ENCODE peak calls at places on chromosomes 4 and X, in five cellular contexts. One of them, this sample, is unnamed.

GRCh38 chr4:76306882-76307669 is 543 bp downstream of the STBD1 start:
- DNase-seq in tibial nerve: no peak
- DNase-seq in thyroid gland: peak
- DNase-seq in erythroblast: peak
- DNase-seq in Peyer's patch: peak
- DNase-seq in this sample: peak

GRCh38 chr4:119227690-119228089 is 15.2 kb downstream of the USP53 start:
- DNase-seq in tibial nerve: no peak
- DNase-seq in thyroid gland: no peak
- DNase-seq in erythroblast: no peak
- DNase-seq in Peyer's patch: no peak
- DNase-seq in this sample: no peak

GRCh38 chr4:137125011-137125410 is 407.3 kb downstream of the PCDH18 start:
- DNase-seq in tibial nerve: no peak
- DNase-seq in thyroid gland: no peak
- DNase-seq in erythroblast: no peak
- DNase-seq in Peyer's patch: no peak
- DNase-seq in this sample: peak

GRCh38 chr4:76984127-76984526 is 34.6 kb downstream of the SEPTIN11 start:
- DNase-seq in tibial nerve: no peak
- DNase-seq in thyroid gland: no peak
- DNase-seq in erythroblast: peak
- DNase-seq in Peyer's patch: no peak
- DNase-seq in this sample: no peak

GRCh38 chrX:72258174-72258573 is 18.9 kb downstream of the RPS4X start:
- DNase-seq in tibial nerve: no peak
- DNase-seq in thyroid gland: no peak
- DNase-seq in erythroblast: no peak
- DNase-seq in Peyer's patch: no peak
- DNase-seq in this sample: no peak

GRCh38 chr4:87108142-87108546 is 112.3 kb downstream of the KLHL8 start:
- DNase-seq in tibial nerve: no peak
- DNase-seq in thyroid gland: peak
- DNase-seq in erythroblast: no peak
- DNase-seq in Peyer's patch: no peak
- DNase-seq in this sample: peak

GRCh38 chr4:180422989-180423766 is 1820.0 kb upstream of the TENM3 start:
- DNase-seq in tibial nerve: no peak
- DNase-seq in thyroid gland: no peak
- DNase-seq in erythroblast: no peak
- DNase-seq in Peyer's patch: no peak
- DNase-seq in this sample: no peak

GRCh38 chrX:154061801-154062200 is 35.7 kb downstream of the MECP2 start:
- DNase-seq in tibial nerve: no peak
- DNase-seq in thyroid gland: no peak
- DNase-seq in erythroblast: no peak
- DNase-seq in Peyer's patch: no peak
- DNase-seq in this sample: no peak

GRCh38 chrX:70454441-70455365 is 10.1 kb downstream of the DLG3 start:
- DNase-seq in tibial nerve: peak
- DNase-seq in thyroid gland: peak
- DNase-seq in erythroblast: peak
- DNase-seq in Peyer's patch: peak
- DNase-seq in this sample: no peak

GRCh38 chr4:142365386-142365785 is 480.7 kb downstream of the INPP4B start:
- DNase-seq in tibial nerve: no peak
- DNase-seq in thyroid gland: no peak
- DNase-seq in erythroblast: no peak
- DNase-seq in Peyer's patch: no peak
- DNase-seq in this sample: no peak

GRCh38 chrX:144334577-144334976 is 450.7 kb downstream of the UBE2NL start:
- DNase-seq in tibial nerve: no peak
- DNase-seq in thyroid gland: no peak
- DNase-seq in erythroblast: no peak
- DNase-seq in Peyer's patch: no peak
- DNase-seq in this sample: no peak

GRCh38 chr4:125044886-125045285 is 269.9 kb upstream of the FAT4 start:
- DNase-seq in tibial nerve: no peak
- DNase-seq in thyroid gland: no peak
- DNase-seq in erythroblast: no peak
- DNase-seq in Peyer's patch: no peak
- DNase-seq in this sample: no peak

GRCh38 chrX:12447448-12448154 is 309.3 kb downstream of the FRMPD4 start:
- DNase-seq in tibial nerve: no peak
- DNase-seq in thyroid gland: no peak
- DNase-seq in erythroblast: no peak
- DNase-seq in Peyer's patch: no peak
- DNase-seq in this sample: peak

GRCh38 chrX:134682081-134682480 is 23.8 kb upstream of the PLAC1 start:
- DNase-seq in tibial nerve: no peak
- DNase-seq in thyroid gland: no peak
- DNase-seq in erythroblast: no peak
- DNase-seq in Peyer's patch: no peak
- DNase-seq in this sample: no peak

GRCh38 chr4:88791274-88791673 is 93.6 kb upstream of the NAP1L5 start:
- DNase-seq in tibial nerve: no peak
- DNase-seq in thyroid gland: no peak
- DNase-seq in erythroblast: no peak
- DNase-seq in Peyer's patch: no peak
- DNase-seq in this sample: no peak

GRCh38 chrX:44223150-44223549 is 120.3 kb downstream of the EFHC2 start:
- DNase-seq in tibial nerve: no peak
- DNase-seq in thyroid gland: peak
- DNase-seq in erythroblast: no peak
- DNase-seq in Peyer's patch: peak
- DNase-seq in this sample: peak

GRCh38 chr4:54099287-54099958 is 540 bp upstream of the GSX2 start:
- DNase-seq in tibial nerve: no peak
- DNase-seq in thyroid gland: no peak
- DNase-seq in erythroblast: no peak
- DNase-seq in Peyer's patch: no peak
- DNase-seq in this sample: no peak

GRCh38 chrX:130952266-130953043 is 49.4 kb upstream of the ENOX2 start:
- DNase-seq in tibial nerve: no peak
- DNase-seq in thyroid gland: no peak
- DNase-seq in erythroblast: peak
- DNase-seq in Peyer's patch: no peak
- DNase-seq in this sample: no peak

GRCh38 chr4:86853209-86853608 is 4.0 kb upstream of the SLC10A6 start:
- DNase-seq in tibial nerve: no peak
- DNase-seq in thyroid gland: no peak
- DNase-seq in erythroblast: no peak
- DNase-seq in Peyer's patch: no peak
- DNase-seq in this sample: no peak

GRCh38 chr4:8832130-8832930 is 39.3 kb downstream of the HMX1 start:
- DNase-seq in tibial nerve: no peak
- DNase-seq in thyroid gland: no peak
- DNase-seq in erythroblast: no peak
- DNase-seq in Peyer's patch: peak
- DNase-seq in this sample: no peak

GRCh38 chrX:9340619-9341304 is 124.1 kb upstream of the TBL1X start:
- DNase-seq in tibial nerve: no peak
- DNase-seq in thyroid gland: peak
- DNase-seq in erythroblast: no peak
- DNase-seq in Peyer's patch: no peak
- DNase-seq in this sample: no peak

GRCh38 chr4:8391972-8392371 is 48.6 kb downstream of the ACOX3 start:
- DNase-seq in tibial nerve: no peak
- DNase-seq in thyroid gland: no peak
- DNase-seq in erythroblast: no peak
- DNase-seq in Peyer's patch: no peak
- DNase-seq in this sample: peak

DNA sequence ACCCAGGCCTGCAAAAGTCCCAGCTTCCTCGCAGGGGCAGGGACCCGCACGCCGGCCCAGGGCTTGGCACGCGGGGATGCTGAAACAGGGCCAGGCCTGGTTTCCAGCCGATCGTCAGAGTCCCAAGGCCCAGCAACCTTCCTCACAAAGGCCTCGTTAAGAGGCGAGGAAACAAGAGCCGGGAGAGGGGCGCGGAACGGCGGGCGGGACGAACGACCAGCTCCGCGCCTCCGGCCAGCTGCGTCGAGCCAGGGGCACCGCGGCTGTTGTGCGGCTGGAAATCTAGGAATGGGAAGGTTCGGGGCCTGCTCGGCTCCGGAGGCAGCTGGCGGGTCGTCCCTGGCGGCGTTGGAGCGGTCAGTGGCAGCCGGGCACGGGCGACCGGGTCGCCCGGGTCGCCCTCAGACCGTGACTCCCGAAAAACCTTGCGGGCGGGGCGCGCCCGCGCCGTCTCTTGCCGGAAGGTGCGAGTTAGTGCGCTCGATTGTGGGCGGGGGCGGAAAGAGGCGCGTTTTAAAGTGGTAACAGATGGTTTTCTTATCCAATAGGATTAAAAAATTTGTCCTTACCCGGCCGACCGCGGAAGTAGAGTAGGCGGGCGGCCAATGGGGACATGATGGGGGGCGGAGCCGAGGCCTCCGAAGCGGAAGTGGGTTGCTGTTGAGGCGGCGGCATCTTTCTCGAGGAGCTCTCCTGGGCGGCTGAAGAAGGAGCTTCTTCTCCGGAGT is at the start of gene RNF4:
- DNase-seq in tibial nerve: peak
- DNase-seq in thyroid gland: peak
- DNase-seq in erythroblast: peak
- DNase-seq in Peyer's patch: peak
- DNase-seq in this sample: peak
- TF ChIP-seq POLR2A in tibial nerve: peak
- TF ChIP-seq POLR2A in thyroid gland: peak
- TF ChIP-seq POLR2A in erythroblast: peak
- TF ChIP-seq POLR2A in Peyer's patch: peak
- TF ChIP-seq POLR2A in this sample: peak

GRCh38 chrX:33987458-33987857 is 144.7 kb downstream of the FAM47A start:
- DNase-seq in tibial nerve: no peak
- DNase-seq in thyroid gland: no peak
- DNase-seq in erythroblast: no peak
- DNase-seq in Peyer's patch: no peak
- DNase-seq in this sample: no peak
- TF ChIP-seq POLR2A in tibial nerve: no peak
- TF ChIP-seq POLR2A in thyroid gland: no peak
- TF ChIP-seq POLR2A in erythroblast: no peak
- TF ChIP-seq POLR2A in Peyer's patch: no peak
- TF ChIP-seq POLR2A in this sample: no peak

GRCh38 chrX:1380672-1381233 is 11.2 kb downstream of the SLC25A6 start:
- DNase-seq in tibial nerve: no peak
- DNase-seq in thyroid gland: no peak
- DNase-seq in erythroblast: no peak
- DNase-seq in Peyer's patch: no peak
- DNase-seq in this sample: no peak
- TF ChIP-seq POLR2A in tibial nerve: no peak
- TF ChIP-seq POLR2A in thyroid gland: no peak
- TF ChIP-seq POLR2A in erythroblast: no peak
- TF ChIP-seq POLR2A in Peyer's patch: no peak
- TF ChIP-seq POLR2A in this sample: no peak

DNA sequence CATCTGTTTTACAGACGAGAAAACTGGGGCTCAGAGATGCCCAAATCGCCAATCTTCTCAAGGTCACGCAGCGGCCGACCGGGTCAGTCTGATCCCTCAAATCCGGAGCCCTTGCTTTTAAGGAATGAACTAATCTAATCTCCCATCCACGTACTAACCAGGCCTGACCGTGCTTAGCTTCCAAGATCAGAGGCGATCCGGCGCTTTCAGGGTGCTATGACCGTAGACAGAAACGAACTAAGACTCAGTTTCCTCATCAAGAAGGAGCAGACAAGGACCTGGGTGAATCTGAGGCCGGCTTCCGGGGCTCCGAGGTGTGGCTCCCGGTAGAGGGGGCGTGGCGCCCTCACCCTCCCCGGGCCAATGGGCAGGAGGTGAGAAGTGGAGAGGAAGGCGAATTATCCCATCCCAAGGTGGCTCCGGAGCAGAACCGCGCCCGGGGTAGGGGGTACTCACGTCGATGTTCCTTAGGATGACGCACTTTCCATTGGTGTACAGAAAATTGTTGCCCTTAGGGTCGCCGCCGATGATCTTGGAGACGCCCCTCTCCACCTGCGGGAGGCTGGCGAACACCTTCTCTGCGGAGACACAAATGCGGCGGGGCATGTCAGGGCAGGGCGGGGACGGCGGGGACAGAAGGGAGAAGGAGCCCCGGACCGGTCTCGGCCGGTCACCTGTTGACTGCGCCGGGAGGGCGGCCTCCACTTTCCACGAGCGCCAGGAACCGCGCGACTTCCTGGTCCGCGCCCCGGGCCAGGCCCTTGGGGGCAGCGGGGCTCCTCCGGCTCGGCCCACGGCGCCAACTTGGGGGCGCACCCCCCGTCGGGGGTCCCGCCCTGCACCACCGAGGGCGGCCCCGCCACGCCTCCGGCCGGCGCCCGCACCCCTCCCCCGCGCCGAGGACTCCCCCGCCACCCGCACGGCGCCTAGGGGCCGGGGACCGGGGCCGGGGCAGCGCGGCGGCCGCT is 658 bp downstream of the WDR1 start:
- DNase-seq in tibial nerve: no peak
- DNase-seq in thyroid gland: peak
- DNase-seq in erythroblast: peak
- DNase-seq in Peyer's patch: peak
- DNase-seq in this sample: no peak
- TF ChIP-seq POLR2A in tibial nerve: no peak
- TF ChIP-seq POLR2A in thyroid gland: peak
- TF ChIP-seq POLR2A in erythroblast: peak
- TF ChIP-seq POLR2A in Peyer's patch: no peak
- TF ChIP-seq POLR2A in this sample: no peak

GRCh38 chrX:150694738-150695410 is 1.7 kb downstream of the MTMR1 start:
- DNase-seq in tibial nerve: no peak
- DNase-seq in thyroid gland: no peak
- DNase-seq in erythroblast: no peak
- DNase-seq in Peyer's patch: no peak
- DNase-seq in this sample: no peak

GRCh38 chrX:150692837-150693781 is at the start of gene MTMR1:
- DNase-seq in tibial nerve: no peak
- DNase-seq in thyroid gland: peak
- DNase-seq in erythroblast: peak
- DNase-seq in Peyer's patch: peak
- DNase-seq in this sample: no peak

GRCh38 chrX:150696264-150696789 is 3.1 kb downstream of the MTMR1 start:
- DNase-seq in tibial nerve: no peak
- DNase-seq in thyroid gland: no peak
- DNase-seq in erythroblast: no peak
- DNase-seq in Peyer's patch: no peak
- DNase-seq in this sample: no peak

GRCh38 chrX:150692296-150692695 is 900 bp upstream of the MTMR1 start:
- DNase-seq in tibial nerve: no peak
- DNase-seq in thyroid gland: no peak
- DNase-seq in erythroblast: no peak
- DNase-seq in Peyer's patch: no peak
- DNase-seq in this sample: no peak

GRCh38 chrX:150693782-150694574 is 782 bp downstream of the MTMR1 start:
- DNase-seq in tibial nerve: no peak
- DNase-seq in thyroid gland: peak
- DNase-seq in erythroblast: peak
- DNase-seq in Peyer's patch: peak
- DNase-seq in this sample: peak
- TF ChIP-seq POLR2A in tibial nerve: peak
- TF ChIP-seq POLR2A in thyroid gland: peak
- TF ChIP-seq POLR2A in erythroblast: no peak
- TF ChIP-seq POLR2A in Peyer's patch: no peak
- TF ChIP-seq POLR2A in this sample: no peak